ENCODE peak calls at places on chromosomes 3 and 15, in nine cellular contexts. One of them, this sample, is unnamed.
A peak's percentile ranks its signal among the peaks of the same experiment; 100 is the strongest.

GRCh38 chr15:85443593-85444328 is 63.4 kb downstream of the AKAP13 start:
- DNase-seq in heart left ventricle: no peak
- DNase-seq in mammary epithelial cell: peak; percentile 88
- DNase-seq in adrenal gland: no peak
- DNase-seq in neuronal stem cell: peak; percentile 42
- DNase-seq in lung: no peak
- DNase-seq in testis: no peak
- DNase-seq in K562: no peak
- DNase-seq in upper lobe of right lung: no peak
- DNase-seq in this sample: peak; percentile 52

GRCh38 chr3:9779721-9780450 is 10.1 kb upstream of the CAMK1 start:
- DNase-seq in heart left ventricle: no peak
- DNase-seq in mammary epithelial cell: no peak
- DNase-seq in adrenal gland: no peak
- DNase-seq in neuronal stem cell: no peak
- DNase-seq in lung: peak; percentile 39
- DNase-seq in testis: no peak
- DNase-seq in K562: no peak
- DNase-seq in upper lobe of right lung: no peak
- DNase-seq in this sample: no peak

GRCh38 chr3:28376424-28376823 is 27.8 kb upstream of the AZI2 start:
- DNase-seq in heart left ventricle: no peak
- DNase-seq in mammary epithelial cell: peak; percentile 5
- DNase-seq in adrenal gland: peak; percentile 8
- DNase-seq in neuronal stem cell: no peak
- DNase-seq in lung: no peak
- DNase-seq in testis: no peak
- DNase-seq in K562: no peak
- DNase-seq in upper lobe of right lung: no peak
- DNase-seq in this sample: no peak

GRCh38 chr15:31365655-31366127 is 39.1 kb downstream of the KLF13 start:
- DNase-seq in heart left ventricle: peak; percentile 89
- DNase-seq in mammary epithelial cell: peak; percentile 70
- DNase-seq in adrenal gland: peak; percentile 88
- DNase-seq in neuronal stem cell: peak; percentile 46
- DNase-seq in lung: peak; percentile 93
- DNase-seq in testis: peak; percentile 97
- DNase-seq in K562: peak; percentile 86
- DNase-seq in upper lobe of right lung: peak; percentile 97
- DNase-seq in this sample: peak; percentile 97

GRCh38 chr3:178284180-178284579 is 252.1 kb upstream of the KCNMB2 start:
- DNase-seq in heart left ventricle: no peak
- DNase-seq in mammary epithelial cell: no peak
- DNase-seq in adrenal gland: no peak
- DNase-seq in neuronal stem cell: no peak
- DNase-seq in lung: no peak
- DNase-seq in testis: no peak
- DNase-seq in K562: no peak
- DNase-seq in upper lobe of right lung: no peak
- DNase-seq in this sample: no peak

GRCh38 chr3:143644370-143645089 is 203.7 kb downstream of the SLC9A9 start:
- DNase-seq in heart left ventricle: peak; percentile 26
- DNase-seq in mammary epithelial cell: peak; percentile 64
- DNase-seq in adrenal gland: peak; percentile 17
- DNase-seq in neuronal stem cell: peak; percentile 37
- DNase-seq in lung: peak; percentile 72
- DNase-seq in testis: peak; percentile 72
- DNase-seq in K562: peak; percentile 18
- DNase-seq in upper lobe of right lung: no peak
- DNase-seq in this sample: peak; percentile 90

GRCh38 chr3:140186421-140186920 is 251.5 kb downstream of the CLSTN2 start:
- DNase-seq in heart left ventricle: peak; percentile 30
- DNase-seq in mammary epithelial cell: peak; percentile 50
- DNase-seq in adrenal gland: peak; percentile 41
- DNase-seq in neuronal stem cell: no peak
- DNase-seq in lung: no peak
- DNase-seq in testis: peak; percentile 45
- DNase-seq in K562: no peak
- DNase-seq in upper lobe of right lung: no peak
- DNase-seq in this sample: no peak

GRCh38 chr3:62159693-62160092 is 213.7 kb downstream of the FEZF2 start:
- DNase-seq in heart left ventricle: peak; percentile 82
- DNase-seq in mammary epithelial cell: no peak
- DNase-seq in adrenal gland: peak; percentile 89
- DNase-seq in neuronal stem cell: no peak
- DNase-seq in lung: peak; percentile 45
- DNase-seq in testis: peak; percentile 88
- DNase-seq in K562: no peak
- DNase-seq in upper lobe of right lung: no peak
- DNase-seq in this sample: no peak

GRCh38 chr3:55481067-55481917 is 5.8 kb downstream of the WNT5A start:
- DNase-seq in heart left ventricle: no peak
- DNase-seq in mammary epithelial cell: no peak
- DNase-seq in adrenal gland: no peak
- DNase-seq in neuronal stem cell: peak; percentile 14
- DNase-seq in lung: no peak
- DNase-seq in testis: peak; percentile 29
- DNase-seq in K562: no peak
- DNase-seq in upper lobe of right lung: peak; percentile 73
- DNase-seq in this sample: peak; percentile 53

GRCh38 chr3:3798641-3799113 is 554 bp upstream of the LRRN1 start:
- DNase-seq in heart left ventricle: no peak
- DNase-seq in mammary epithelial cell: no peak
- DNase-seq in adrenal gland: peak; percentile 7
- DNase-seq in neuronal stem cell: no peak
- DNase-seq in lung: no peak
- DNase-seq in testis: peak; percentile 70
- DNase-seq in K562: no peak
- DNase-seq in upper lobe of right lung: peak; percentile 67
- DNase-seq in this sample: no peak

GRCh38 chr3:140863481-140864084 is 78.1 kb upstream of the SLC25A36 start:
- DNase-seq in heart left ventricle: peak; percentile 35
- DNase-seq in mammary epithelial cell: peak; percentile 43
- DNase-seq in adrenal gland: peak; percentile 59
- DNase-seq in neuronal stem cell: peak; percentile 66
- DNase-seq in lung: peak; percentile 55
- DNase-seq in testis: peak; percentile 80
- DNase-seq in K562: peak; percentile 21
- DNase-seq in upper lobe of right lung: no peak
- DNase-seq in this sample: peak; percentile 78

GRCh38 chr3:141656771-141657170 is 81.3 kb upstream of the RNF7 start:
- DNase-seq in heart left ventricle: no peak
- DNase-seq in mammary epithelial cell: peak; percentile 72
- DNase-seq in adrenal gland: no peak
- DNase-seq in neuronal stem cell: no peak
- DNase-seq in lung: no peak
- DNase-seq in testis: no peak
- DNase-seq in K562: no peak
- DNase-seq in upper lobe of right lung: no peak
- DNase-seq in this sample: no peak

GRCh38 chr3:38516669-38517068 is 20.5 kb downstream of the EXOG start:
- DNase-seq in heart left ventricle: no peak
- DNase-seq in mammary epithelial cell: no peak
- DNase-seq in adrenal gland: no peak
- DNase-seq in neuronal stem cell: no peak
- DNase-seq in lung: no peak
- DNase-seq in testis: no peak
- DNase-seq in K562: no peak
- DNase-seq in upper lobe of right lung: no peak
- DNase-seq in this sample: no peak

GRCh38 chr15:34795267-34796081 is at the start of gene ACTC1:
- DNase-seq in heart left ventricle: peak; percentile 79
- DNase-seq in mammary epithelial cell: peak; percentile 50
- DNase-seq in adrenal gland: peak; percentile 72
- DNase-seq in neuronal stem cell: peak; percentile 46
- DNase-seq in lung: no peak
- DNase-seq in testis: peak; percentile 23
- DNase-seq in K562: peak; percentile 57
- DNase-seq in upper lobe of right lung: peak; percentile 69
- DNase-seq in this sample: peak; percentile 96
- H3K4me3 ChIP-seq in heart left ventricle: peak within 1 kb of the TSS; percentile 61
- H3K4me3 ChIP-seq in mammary epithelial cell: no peak within 1 kb of the TSS
- H3K4me3 ChIP-seq in adrenal gland: no peak within 1 kb of the TSS
- H3K4me3 ChIP-seq in neuronal stem cell: peak within 1 kb of the TSS; percentile 57
- H3K4me3 ChIP-seq in lung: no peak within 1 kb of the TSS
- H3K4me3 ChIP-seq in testis: peak within 1 kb of the TSS; percentile 12
- H3K4me3 ChIP-seq in K562: no peak within 1 kb of the TSS
- H3K4me3 ChIP-seq in upper lobe of right lung: no peak within 1 kb of the TSS
- H3K4me3 ChIP-seq in this sample: peak within 1 kb of the TSS; percentile 82

DNA sequence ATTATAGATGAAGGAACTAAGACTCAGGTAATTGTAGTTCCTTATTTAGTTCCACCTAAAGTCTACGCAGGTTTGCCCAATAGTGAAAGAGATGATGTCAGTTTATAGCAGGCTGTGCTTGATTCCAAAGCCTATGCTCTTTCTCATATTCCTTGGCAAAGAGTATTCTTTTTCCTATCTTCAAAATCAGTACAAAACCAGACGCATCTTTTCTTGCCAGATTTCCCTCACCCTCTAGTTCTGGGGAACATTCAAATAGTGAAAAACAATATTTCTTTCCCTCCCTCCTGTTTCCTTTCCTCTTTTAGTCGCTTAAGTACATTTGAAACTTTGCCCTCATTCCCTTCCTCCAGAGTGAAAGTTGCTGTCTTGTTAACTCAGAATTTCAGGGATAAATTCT is 134.5 kb upstream of the PDZRN3 start:
- DNase-seq in heart left ventricle: no peak
- DNase-seq in mammary epithelial cell: no peak
- DNase-seq in adrenal gland: no peak
- DNase-seq in neuronal stem cell: no peak
- DNase-seq in lung: no peak
- DNase-seq in testis: no peak
- DNase-seq in K562: no peak
- DNase-seq in upper lobe of right lung: no peak
- DNase-seq in this sample: no peak
- H3K27ac ChIP-seq in heart left ventricle: no peak overlapping the region
- H3K27ac ChIP-seq in mammary epithelial cell: no peak overlapping the region
- H3K27ac ChIP-seq in adrenal gland: no peak overlapping the region
- H3K27ac ChIP-seq in neuronal stem cell: no peak overlapping the region
- H3K27ac ChIP-seq in lung: no peak overlapping the region
- H3K27ac ChIP-seq in testis: no peak overlapping the region
- H3K27ac ChIP-seq in K562: no peak overlapping the region
- H3K27ac ChIP-seq in upper lobe of right lung: no peak overlapping the region
- H3K27ac ChIP-seq in this sample: no peak overlapping the region

GRCh38 chr15:83289160-83289559 is 4.7 kb upstream of the BNC1 start:
- DNase-seq in heart left ventricle: no peak
- DNase-seq in mammary epithelial cell: peak; percentile 73
- DNase-seq in adrenal gland: no peak
- DNase-seq in neuronal stem cell: no peak
- DNase-seq in lung: no peak
- DNase-seq in testis: no peak
- DNase-seq in K562: no peak
- DNase-seq in upper lobe of right lung: no peak
- DNase-seq in this sample: no peak

GRCh38 chr15:83288381-83288801 is 3.9 kb upstream of the BNC1 start:
- DNase-seq in heart left ventricle: no peak
- DNase-seq in mammary epithelial cell: peak; percentile 92
- DNase-seq in adrenal gland: no peak
- DNase-seq in neuronal stem cell: no peak
- DNase-seq in lung: no peak
- DNase-seq in testis: no peak
- DNase-seq in K562: no peak
- DNase-seq in upper lobe of right lung: no peak
- DNase-seq in this sample: no peak

GRCh38 chr15:83285979-83286553 is 1.6 kb upstream of the BNC1 start:
- DNase-seq in heart left ventricle: no peak
- DNase-seq in mammary epithelial cell: peak; percentile 88
- DNase-seq in adrenal gland: no peak
- DNase-seq in neuronal stem cell: no peak
- DNase-seq in lung: no peak
- DNase-seq in testis: no peak
- DNase-seq in K562: no peak
- DNase-seq in upper lobe of right lung: no peak
- DNase-seq in this sample: no peak

GRCh38 chr15:83285284-83285978 is 967 bp upstream of the BNC1 start:
- DNase-seq in heart left ventricle: no peak
- DNase-seq in mammary epithelial cell: peak; percentile 55
- DNase-seq in adrenal gland: no peak
- DNase-seq in neuronal stem cell: no peak
- DNase-seq in lung: no peak
- DNase-seq in testis: no peak
- DNase-seq in K562: no peak
- DNase-seq in upper lobe of right lung: no peak
- DNase-seq in this sample: no peak

DNA sequence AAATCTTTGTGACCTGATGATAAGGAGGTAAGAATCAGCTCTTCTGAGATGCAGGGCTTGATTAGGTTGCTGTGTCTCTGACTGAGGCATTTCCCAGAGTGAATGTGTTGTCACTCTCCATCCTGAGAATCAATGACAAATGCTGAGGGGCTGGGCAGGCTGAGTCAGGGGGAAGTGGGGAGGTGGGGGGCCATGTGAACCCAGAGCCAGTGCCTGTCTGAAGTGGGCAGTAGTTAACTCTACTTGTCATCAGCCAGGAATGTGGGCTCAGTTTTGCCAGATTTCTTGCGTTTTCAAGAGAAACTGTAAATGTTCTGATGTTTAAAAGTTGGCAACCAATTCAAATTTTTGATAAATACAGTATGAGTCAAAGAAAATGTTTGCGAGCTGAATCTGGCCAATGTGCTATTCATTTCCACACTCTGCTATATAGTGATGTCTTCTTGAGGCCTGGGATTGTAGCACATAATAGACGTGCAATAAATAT is 3.1 kb upstream of the BNC1 start:
- DNase-seq in heart left ventricle: no peak
- DNase-seq in mammary epithelial cell: peak; percentile 83
- DNase-seq in adrenal gland: no peak
- DNase-seq in neuronal stem cell: no peak
- DNase-seq in lung: no peak
- DNase-seq in testis: no peak
- DNase-seq in K562: no peak
- DNase-seq in upper lobe of right lung: no peak
- DNase-seq in this sample: peak; percentile 93
- H3K4me1 ChIP-seq in heart left ventricle: peaks cover 10% of the 10 kb centered on the region
- H3K4me1 ChIP-seq in mammary epithelial cell: peaks cover 64% of the 10 kb centered on the region
- H3K4me1 ChIP-seq in adrenal gland: peaks cover 9% of the 10 kb centered on the region
- H3K4me1 ChIP-seq in neuronal stem cell: peaks cover 4% of the 10 kb centered on the region
- H3K4me1 ChIP-seq in lung: no peaks in the 10 kb centered on the region
- H3K4me1 ChIP-seq in testis: no peaks in the 10 kb centered on the region
- H3K4me1 ChIP-seq in K562: peaks cover 6% of the 10 kb centered on the region
- H3K4me1 ChIP-seq in upper lobe of right lung: peaks cover 6% of the 10 kb centered on the region
- H3K4me1 ChIP-seq in this sample: no peaks in the 10 kb centered on the region

DNA sequence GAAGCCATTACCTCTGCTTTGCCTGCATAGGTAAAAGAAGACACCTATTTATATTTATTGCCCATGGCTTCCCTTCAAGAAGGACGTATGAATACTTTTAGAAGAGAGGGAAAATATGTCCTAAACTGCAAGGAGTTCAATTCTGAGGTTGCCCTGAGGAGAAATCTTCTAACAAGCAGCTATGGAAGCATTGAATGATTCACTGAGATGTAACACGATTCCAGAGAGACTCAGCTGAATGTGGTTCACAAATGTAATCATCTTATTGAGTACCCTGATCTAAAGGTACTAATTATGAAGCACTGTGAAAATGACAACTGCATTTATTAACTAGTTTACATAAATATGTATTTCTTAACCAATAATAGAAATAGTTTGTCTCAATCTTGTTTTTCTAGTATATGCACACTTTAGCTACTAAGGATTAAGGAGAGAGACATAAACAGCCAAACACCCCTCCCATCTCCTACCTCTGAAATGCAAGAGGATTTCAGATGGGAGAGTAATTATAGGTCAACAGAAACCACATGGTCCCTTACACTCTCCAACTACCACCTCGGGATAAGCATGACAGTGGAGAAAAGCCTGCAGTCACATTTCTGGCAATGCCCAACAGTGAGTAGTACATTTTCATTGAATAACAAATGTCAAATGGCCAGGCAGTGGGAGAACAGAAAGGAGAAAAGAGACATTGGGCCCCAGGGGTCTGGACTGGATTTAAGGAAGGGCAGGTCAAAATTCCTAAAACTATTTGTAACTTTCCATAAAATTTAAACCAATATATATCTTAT is 506.2 kb upstream of the IL12A start:
- DNase-seq in heart left ventricle: no peak
- DNase-seq in mammary epithelial cell: peak; percentile 33
- DNase-seq in adrenal gland: no peak
- DNase-seq in neuronal stem cell: no peak
- DNase-seq in lung: no peak
- DNase-seq in testis: no peak
- DNase-seq in K562: no peak
- DNase-seq in upper lobe of right lung: no peak
- DNase-seq in this sample: no peak
- H3K4me3 ChIP-seq in heart left ventricle: no peak overlapping the region
- H3K4me3 ChIP-seq in mammary epithelial cell: no peak overlapping the region
- H3K4me3 ChIP-seq in adrenal gland: no peak overlapping the region
- H3K4me3 ChIP-seq in neuronal stem cell: no peak overlapping the region
- H3K4me3 ChIP-seq in lung: no peak overlapping the region
- H3K4me3 ChIP-seq in testis: no peak overlapping the region
- H3K4me3 ChIP-seq in K562: no peak overlapping the region
- H3K4me3 ChIP-seq in upper lobe of right lung: no peak overlapping the region
- H3K4me3 ChIP-seq in this sample: no peak overlapping the region

This sample was measured in cardiac muscle cell.